ENCODE peak calls at places on chromosomes 3 and 15, in six cellular contexts. Y is AG04449, G is fibroblast of mammary gland, T is AG09309, R is mucosa of descending colon, D is NB4. B is an unnamed sample.

GRCh38 chr3:112089956-112090898 is 4.0 kb downstream of the C3orf52 start:
- DNase-seq in Y (no peak), G (no peak), T (no peak), R (peak), D (peak), B (no peak)

GRCh38 chr15:81480645-81481053 is 106.6 kb upstream of the TMC3 start:
- DNase-seq in Y (no peak), G (peak), T (peak), R (peak), D (peak), B (peak)

GRCh38 chr15:31295660-31296059 is 31.0 kb upstream of the KLF13 start:
- DNase-seq in Y (no peak), G (no peak), T (no peak), R (no peak), D (no peak), B (no peak)

GRCh38 chr3:41234823-41235722 is 35.8 kb downstream of the CTNNB1 start:
- DNase-seq in Y (peak), G (peak), T (no peak), R (no peak), D (no peak), B (no peak)

GRCh38 chr15:84761534-84762190 is 13.3 kb downstream of the ZNF592 start:
- DNase-seq in Y (no peak), G (no peak), T (no peak), R (no peak), D (no peak), B (no peak)

GRCh38 chr15:58440922-58441321 is 9.1 kb downstream of the LIPC start:
- DNase-seq in Y (no peak), G (no peak), T (no peak), R (peak), D (no peak), B (peak)

GRCh38 chr3:18434731-18435130 is 9.6 kb upstream of the SATB1 start:
- DNase-seq in Y (no peak), G (no peak), T (no peak), R (no peak), D (no peak), B (no peak)

GRCh38 chr15:89127054-89127702 is 38.9 kb downstream of the ABHD2 start:
- DNase-seq in Y (no peak), G (peak), T (no peak), R (no peak), D (no peak), B (no peak)

GRCh38 chr3:46907271-46907670 is 29.8 kb downstream of the PTH1R start:
- DNase-seq in Y (no peak), G (no peak), T (no peak), R (no peak), D (no peak), B (peak)

GRCh38 chr3:25080461-25080860 is 347.6 kb upstream of the RARB start:
- DNase-seq in Y (no peak), G (peak), T (no peak), R (no peak), D (no peak), B (no peak)

GRCh38 chr15:20106026-20106425 is 435.6 kb downstream of the GOLGA6L6 start:
- DNase-seq in Y (no peak), G (no peak), T (no peak), R (no peak), D (no peak), B (peak)

GRCh38 chr3:114383875-114384557 is 90.2 kb downstream of the TIGIT start:
- DNase-seq in Y (peak), G (peak), T (peak), R (peak), D (peak), B (peak)

GRCh38 chr3:12994357-12994606 is 78.9 kb downstream of the IQSEC1 start:
- DNase-seq in Y (no peak), G (no peak), T (no peak), R (peak), D (no peak), B (peak)

GRCh38 chr3:14290631-14291385 is 111.6 kb upstream of the SLC6A6 start:
- DNase-seq in Y (no peak), G (peak), T (peak), R (peak), D (no peak), B (no peak)

GRCh38 chr3:17213102-17213501 is 328.3 kb downstream of the PLCL2 start:
- DNase-seq in Y (no peak), G (peak), T (no peak), R (no peak), D (no peak), B (no peak)

DNA sequence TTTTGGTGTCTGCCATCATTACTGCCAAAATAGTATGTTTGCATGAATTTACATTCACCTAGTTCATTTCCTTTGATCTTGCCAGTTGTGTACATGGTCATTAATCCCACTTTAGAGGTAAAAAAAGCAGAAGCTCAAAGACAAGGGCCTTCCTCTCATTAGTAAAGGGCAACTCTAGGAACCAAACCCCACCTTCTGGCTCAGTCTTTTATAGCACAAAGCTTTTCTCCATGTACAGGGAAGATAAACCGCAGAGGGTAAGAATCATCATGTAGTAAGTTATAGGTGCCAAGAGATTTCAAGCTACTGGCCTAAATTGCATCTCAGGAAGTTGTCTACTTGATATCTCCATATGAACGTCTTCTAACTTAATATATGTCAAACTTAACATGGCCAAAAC is 19.3 kb upstream of the SPG21 start:
- DNase-seq in Y (no peak), G (peak), T (no peak), R (no peak), D (peak), B (no peak)
- TF ChIP-seq CTCF in Y (peak), G (peak), T (peak), R (no peak), D (peak), B (no peak)

DNA sequence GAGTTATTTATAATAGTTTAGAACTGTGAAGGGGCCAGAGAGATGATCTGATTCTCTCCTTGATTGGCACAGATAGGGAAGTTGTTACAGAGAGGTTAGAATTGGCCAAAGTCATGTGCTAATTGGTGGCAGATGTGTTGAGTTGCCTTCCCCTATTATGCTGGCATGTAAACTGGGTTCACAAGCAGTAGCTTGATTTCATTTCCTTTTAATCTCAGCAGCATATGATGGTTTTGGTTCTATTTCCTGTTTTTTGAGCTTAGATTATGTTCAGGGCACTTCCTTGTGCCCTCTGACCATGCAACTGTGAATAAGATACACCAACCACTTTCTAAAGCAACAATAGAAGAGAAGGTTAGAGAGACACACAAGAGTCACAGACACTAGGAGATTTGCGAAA is 16.5 kb downstream of the HPS3 start:
- DNase-seq in Y (no peak), G (no peak), T (no peak), R (no peak), D (peak), B (no peak)
- TF ChIP-seq CTCF in Y (no peak), G (no peak), T (no peak), R (no peak), D (no peak), B (no peak)

GRCh38 chr3:62376187-62376720 is 2.9 kb upstream of the FEZF2 start:
- DNase-seq in Y (no peak), G (no peak), T (no peak), R (no peak), D (no peak), B (no peak)
- TF ChIP-seq CTCF in Y (no peak), G (no peak), T (no peak), R (no peak), D (no peak), B (no peak)

GRCh38 chr15:70508561-70509281 is 254.6 kb downstream of the UACA start:
- DNase-seq in Y (no peak), G (peak), T (peak), R (no peak), D (peak), B (no peak)
- TF ChIP-seq CTCF in Y (no peak), G (peak), T (peak), R (no peak), D (no peak), B (no peak)

GRCh38 chr15:68012911-68013310 is 41.2 kb upstream of the PIAS1 start:
- DNase-seq in Y (no peak), G (no peak), T (no peak), R (peak), D (no peak), B (no peak)
- TF ChIP-seq CTCF in Y (no peak), G (no peak), T (no peak), R (no peak), D (no peak), B (no peak)

DNA sequence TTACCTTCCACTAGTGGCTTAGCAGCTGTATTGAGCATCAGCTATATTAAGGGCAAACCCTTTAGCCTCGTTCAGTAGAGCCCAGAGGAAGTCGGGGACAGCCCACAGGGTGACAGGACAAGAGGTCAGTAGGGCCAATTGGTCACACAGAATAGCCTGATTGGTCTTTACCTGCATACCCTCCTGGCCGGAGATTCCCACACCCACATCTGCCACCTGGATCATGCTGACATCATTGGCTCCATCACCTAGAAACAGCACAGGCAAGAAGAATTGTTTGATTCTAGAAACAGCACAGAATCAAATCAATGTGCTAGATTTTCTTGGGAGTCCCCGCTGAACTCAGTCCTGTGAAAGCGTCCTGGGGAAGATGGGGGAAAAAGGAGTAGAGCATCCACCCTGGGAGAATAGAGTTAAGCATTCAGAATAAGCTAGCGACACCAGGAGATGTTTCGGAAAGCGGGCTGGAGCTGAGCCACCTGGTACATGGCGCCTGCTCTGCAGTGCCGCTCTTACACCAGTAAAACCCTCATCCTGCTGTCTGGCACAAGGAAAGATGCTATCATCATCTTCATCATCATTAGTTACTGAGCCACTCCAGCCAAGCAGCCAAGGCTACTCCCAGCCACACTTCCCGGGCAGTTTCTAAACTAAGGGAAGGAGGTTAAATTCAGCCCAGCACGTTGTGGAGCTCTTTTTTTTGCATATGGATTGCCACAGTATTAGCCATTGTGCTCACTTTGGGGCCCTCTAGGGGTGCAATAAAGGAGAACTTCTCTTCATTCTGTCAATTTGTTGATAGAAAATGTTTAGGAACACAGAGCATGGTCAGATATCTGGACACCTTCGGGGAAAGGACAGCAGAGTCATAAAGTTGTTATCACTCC is 171.3 kb downstream of the ATP10A start:
- DNase-seq in Y (no peak), G (peak), T (no peak), R (no peak), D (peak), B (no peak)
- TF ChIP-seq CTCF in Y (peak), G (peak), T (peak), R (no peak), D (peak), B (no peak)